ENCODE peak calls at places on chromosomes 3 and 15, in four cellular contexts. N is K562, Y is H1, D is GM12878. B is an unnamed sample.

GRCh38 chr3:36918050-36918449 is 26.8 kb downstream of the TRANK1 start:
- DNase-seq in Y (no peak), N (no peak), D (peak), B (no peak)

GRCh38 chr15:37095993-37096877 is 4.1 kb downstream of the MEIS2 start:
- DNase-seq in N (no peak), D (no peak), Y (peak), B (no peak)

GRCh38 chr3:132972333-132972732 is 65.9 kb upstream of the TMEM108 start:
- DNase-seq in Y (no peak), N (peak), D (no peak), B (no peak)

GRCh38 chr3:69724722-69725435 is 14.4 kb upstream of the MITF start:
- DNase-seq in D (no peak), Y (no peak), N (peak), B (no peak)

GRCh38 chr15:72751751-72752455 is 31.7 kb downstream of the ADPGK start:
- DNase-seq in Y (no peak), N (no peak), D (no peak), B (no peak)

GRCh38 chr15:90291679-90292356 is 26.3 kb downstream of the NGRN start:
- DNase-seq in D (no peak), N (peak), Y (no peak), B (peak)

GRCh38 chr15:40511472-40512133 is 40.8 kb downstream of the CHST14 start:
- DNase-seq in D (no peak), N (peak), Y (peak), B (no peak)

GRCh38 chr3:131454501-131454900 is 48.3 kb downstream of the MRPL3 start:
- DNase-seq in N (no peak), Y (no peak), D (no peak), B (no peak)

GRCh38 chr15:59160880-59161593 is 45.6 kb upstream of the LDHAL6B start:
- DNase-seq in N (peak), D (no peak), Y (peak), B (no peak)

GRCh38 chr3:46903341-46904302 is 26.1 kb downstream of the PTH1R start:
- DNase-seq in D (no peak), Y (no peak), N (peak), B (no peak)

GRCh38 chr15:69465253-69465652 is 12.6 kb downstream of the RPLP1 start:
- DNase-seq in N (no peak), D (no peak), Y (no peak), B (no peak)

GRCh38 chr3:71102111-71103039 is 481.2 kb downstream of the FOXP1 start:
- DNase-seq in D (no peak), N (no peak), Y (no peak), B (no peak)

GRCh38 chr15:62758126-62758951 is 284.2 kb upstream of the TPM1 start:
- DNase-seq in N (no peak), D (no peak), Y (no peak), B (no peak)

GRCh38 chr3:77530870-77531269 is 491.0 kb downstream of the ROBO2 start:
- DNase-seq in Y (no peak), D (no peak), N (no peak), B (no peak)

GRCh38 chr15:96977886-96978285 is 647.4 kb downstream of the NR2F2 start:
- DNase-seq in N (no peak), D (no peak), Y (no peak), B (no peak)

GRCh38 chr15:33654859-33655258 is 313.4 kb upstream of the CHRM5 start:
- DNase-seq in N (no peak), Y (peak), D (no peak), B (no peak)

GRCh38 chr3:193292386-193292785 is 51.4 kb downstream of the PLAAT1 start:
- DNase-seq in N (no peak), D (no peak), Y (no peak), B (no peak)

GRCh38 chr15:69480932-69481331 is 28.3 kb downstream of the RPLP1 start:
- DNase-seq in N (no peak), Y (no peak), D (no peak), B (no peak)

GRCh38 chr3:31725976-31726375 is 193.3 kb downstream of the STT3B start:
- DNase-seq in N (no peak), D (no peak), Y (no peak), B (no peak)

GRCh38 chr3:126135398-126136076 is 44.8 kb downstream of the ALDH1L1 start:
- DNase-seq in Y (peak), D (no peak), N (no peak), B (no peak)

GRCh38 chr3:23920151-23920655 is 3.3 kb downstream of the RPL15 start:
- DNase-seq in N (no peak), D (no peak), Y (no peak), B (no peak)

GRCh38 chr3:170419301-170420087 is 826 bp downstream of the CLDN11 start:
- DNase-seq in Y (peak), D (no peak), N (no peak), B (no peak)

GRCh38 chr3:62289922-62290321 is 83.4 kb downstream of the FEZF2 start:
- DNase-seq in D (no peak), N (no peak), Y (no peak), B (no peak)

GRCh38 chr3:194277547-194278091 is 73.5 kb downstream of the CPN2 start:
- DNase-seq in N (no peak), D (no peak), Y (no peak), B (no peak)

GRCh38 chr3:177337548-177338331 is 140.5 kb upstream of the TBL1XR1 start:
- DNase-seq in Y (peak), N (no peak), D (peak), B (no peak)

GRCh38 chr15:100781061-100781960 is 98.3 kb upstream of the ALDH1A3 start:
- DNase-seq in N (no peak), Y (peak), D (no peak), B (no peak)

GRCh38 chr3:156957715-156958114 is 131.6 kb downstream of the LEKR1 start:
- DNase-seq in Y (no peak), N (no peak), D (peak), B (no peak)

GRCh38 chr15:74326759-74327158 is 40.7 kb downstream of the CYP11A1 start:
- DNase-seq in Y (no peak), D (no peak), N (no peak), B (no peak)

GRCh38 chr3:37891227-37891626 is 29.5 kb downstream of the CTDSPL start:
- DNase-seq in D (no peak), Y (no peak), N (no peak), B (no peak)

GRCh38 chr15:69719527-69719926 is 266.9 kb downstream of the RPLP1 start:
- DNase-seq in D (no peak), N (no peak), Y (no peak), B (no peak)

GRCh38 chr15:68506071-68506470 is 72.7 kb upstream of the CORO2B start:
- DNase-seq in N (no peak), Y (peak), D (no peak), B (no peak)

DNA sequence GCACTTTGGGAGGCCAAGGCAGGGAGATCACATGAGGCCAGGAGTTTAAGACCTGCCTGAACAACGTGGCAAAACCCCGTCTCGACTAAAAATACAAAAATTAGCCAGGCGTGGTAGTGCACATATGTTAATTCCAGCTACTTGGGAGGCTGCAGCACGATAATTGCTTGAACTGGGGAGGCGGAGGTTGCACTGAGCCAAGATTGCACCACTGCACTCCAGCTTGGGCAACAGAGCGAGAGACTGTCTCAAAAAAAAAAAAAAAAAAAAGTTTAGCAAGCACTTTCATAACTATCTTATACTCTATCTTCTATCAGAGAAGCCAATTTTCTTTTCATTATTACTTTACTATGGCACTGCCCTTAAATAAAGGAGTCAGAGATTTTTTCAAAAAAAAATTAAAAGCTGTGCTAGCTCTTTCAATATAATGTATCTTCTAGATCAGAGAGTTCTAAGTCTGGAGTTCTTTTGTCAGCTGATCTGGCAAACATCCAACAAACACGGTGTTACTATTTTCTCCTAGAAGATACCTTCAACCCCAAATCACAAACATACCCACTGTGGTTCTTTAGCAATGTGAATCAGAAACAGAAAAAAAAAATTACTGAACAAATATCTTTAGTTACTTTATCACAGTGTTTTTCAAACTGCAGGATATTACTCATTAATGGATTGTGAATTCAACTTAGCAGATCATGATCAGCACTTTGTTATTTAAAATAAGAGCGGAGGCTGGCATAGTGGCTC is 3.0 kb downstream of the ZNF770 start:
- DNase-seq in Y (no peak), N (peak), D (no peak), B (no peak)
- H3K9ac ChIP-seq in Y (no peak), N (no peak), D (no peak), B (no peak)

GRCh38 chr3:190709351-190709773 is 153.1 kb downstream of the GMNC start:
- DNase-seq in Y (no peak), N (no peak), D (no peak), B (no peak)
- TF ChIP-seq EGR1 in Y (no peak), N (no peak), D (no peak), B (no peak)

DNA sequence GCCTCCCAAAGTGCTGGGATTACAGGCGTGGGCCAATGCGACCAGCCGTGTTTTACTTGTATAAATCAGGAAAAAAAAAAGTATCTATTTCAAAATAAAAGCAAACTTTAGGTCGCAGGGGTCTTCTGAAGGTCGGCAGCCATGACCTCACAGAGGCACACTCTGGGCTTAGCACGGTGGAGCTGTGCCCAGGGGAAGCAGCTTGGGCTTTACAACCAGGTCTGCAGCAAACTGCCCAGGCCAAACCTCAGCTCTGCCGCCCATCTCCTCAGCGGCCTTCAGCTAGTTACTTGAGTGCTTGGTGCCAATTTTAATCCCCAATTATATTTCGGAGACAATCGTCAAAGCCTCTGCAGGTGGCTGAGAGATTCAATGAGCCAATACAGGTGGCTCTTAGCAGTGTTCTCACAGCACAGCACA is 30.1 kb downstream of the ZDHHC19 start:
- DNase-seq in N (no peak), D (no peak), Y (no peak), B (no peak)
- H3K9ac ChIP-seq in N (peak), D (peak), Y (no peak), B (no peak)

GRCh38 chr3:120368172-120368571 is 19.0 kb upstream of the LRRC58 start:
- DNase-seq in D (no peak), Y (no peak), N (no peak), B (no peak)

GRCh38 chr3:120364101-120364500 is 14.9 kb upstream of the LRRC58 start:
- DNase-seq in D (no peak), N (no peak), Y (no peak), B (no peak)

GRCh38 chr3:120370463-120370862 is 21.3 kb upstream of the LRRC58 start:
- DNase-seq in Y (no peak), D (no peak), N (no peak), B (no peak)

GRCh38 chr3:120369000-120369399 is 19.8 kb upstream of the LRRC58 start:
- DNase-seq in Y (no peak), N (no peak), D (no peak), B (no peak)

DNA sequence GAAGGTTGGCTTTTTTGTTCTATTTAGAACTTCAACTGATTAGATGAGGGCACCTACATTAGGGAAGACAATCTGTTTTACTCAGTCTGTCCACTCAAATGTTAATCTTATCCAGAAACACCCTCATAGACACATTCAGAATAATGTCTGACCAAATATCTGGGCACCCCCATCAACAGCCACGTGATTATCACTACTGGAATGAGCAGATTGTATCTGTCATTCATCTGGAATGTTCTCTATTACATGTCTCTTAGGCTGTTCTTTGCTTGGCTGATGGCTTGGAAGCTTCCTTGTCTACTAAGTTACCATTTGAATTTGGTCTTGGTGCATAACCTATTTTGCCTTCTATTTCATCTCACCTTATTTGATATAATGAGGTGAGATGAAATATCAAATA is 15.7 kb upstream of the LRRC58 start:
- DNase-seq in Y (no peak), N (no peak), D (no peak), B (no peak)
- TF ChIP-seq EGR1 in Y (no peak), N (no peak), D (no peak), B (no peak)

B was measured in HCT116.